ENCODE peak calls at places on chromosomes 4 and X, in eight cellular contexts. One of them, this sample, is unnamed.

GRCh38 chrX:44343412-44343942 is at the start of gene EFHC2:
- ATAC-seq in left lung: peak
- ATAC-seq in stimulated activated naive CD8-positive, alpha-beta T cell treated with anti-CD3 and anti-CD28 coated beads, Interleukin-15, Interleukin-2, amounts not matched to agents 100 U/mL and 50 U/mL, for 24 hours: peak
- ATAC-seq in left cardiac atrium: peak
- ATAC-seq in pancreas: peak
- ATAC-seq in activated naive CD8-positive, alpha-beta T cell treated with anti-CD3 and anti-CD28 coated beads, Interleukin-2, amount 10 ng/mL, durations not matched to agents 7 days and 5 days: peak
- ATAC-seq in activated T-cell treated with anti-CD3 and anti-CD28 coated beads, Interleukin-2, amount 50 U/mL, for 72 hours: peak
- ATAC-seq in upper lobe of left lung: peak
- ATAC-seq in this sample: peak

GRCh38 chr4:3469386-3470243 is 6.5 kb downstream of the DOK7 start:
- ATAC-seq in left lung: no peak
- ATAC-seq in stimulated activated naive CD8-positive, alpha-beta T cell treated with anti-CD3 and anti-CD28 coated beads, Interleukin-15, Interleukin-2, amounts not matched to agents 100 U/mL and 50 U/mL, for 24 hours: no peak
- ATAC-seq in left cardiac atrium: peak
- ATAC-seq in pancreas: peak
- ATAC-seq in activated naive CD8-positive, alpha-beta T cell treated with anti-CD3 and anti-CD28 coated beads, Interleukin-2, amount 10 ng/mL, durations not matched to agents 7 days and 5 days: no peak
- ATAC-seq in activated T-cell treated with anti-CD3 and anti-CD28 coated beads, Interleukin-2, amount 50 U/mL, for 72 hours: no peak
- ATAC-seq in upper lobe of left lung: no peak
- ATAC-seq in this sample: no peak

GRCh38 chrX:142680038-142680437 is 345.7 kb upstream of the SPANXN4 start:
- ATAC-seq in left lung: no peak
- ATAC-seq in stimulated activated naive CD8-positive, alpha-beta T cell treated with anti-CD3 and anti-CD28 coated beads, Interleukin-15, Interleukin-2, amounts not matched to agents 100 U/mL and 50 U/mL, for 24 hours: no peak
- ATAC-seq in left cardiac atrium: no peak
- ATAC-seq in pancreas: no peak
- ATAC-seq in activated naive CD8-positive, alpha-beta T cell treated with anti-CD3 and anti-CD28 coated beads, Interleukin-2, amount 10 ng/mL, durations not matched to agents 7 days and 5 days: no peak
- ATAC-seq in activated T-cell treated with anti-CD3 and anti-CD28 coated beads, Interleukin-2, amount 50 U/mL, for 72 hours: no peak
- ATAC-seq in upper lobe of left lung: no peak
- ATAC-seq in this sample: no peak

GRCh38 chrX:31334997-31335396 is 263.2 kb upstream of the FTHL17 start:
- ATAC-seq in left lung: no peak
- ATAC-seq in stimulated activated naive CD8-positive, alpha-beta T cell treated with anti-CD3 and anti-CD28 coated beads, Interleukin-15, Interleukin-2, amounts not matched to agents 100 U/mL and 50 U/mL, for 24 hours: no peak
- ATAC-seq in left cardiac atrium: no peak
- ATAC-seq in pancreas: no peak
- ATAC-seq in activated naive CD8-positive, alpha-beta T cell treated with anti-CD3 and anti-CD28 coated beads, Interleukin-2, amount 10 ng/mL, durations not matched to agents 7 days and 5 days: no peak
- ATAC-seq in activated T-cell treated with anti-CD3 and anti-CD28 coated beads, Interleukin-2, amount 50 U/mL, for 72 hours: no peak
- ATAC-seq in upper lobe of left lung: no peak
- ATAC-seq in this sample: no peak

GRCh38 chr4:169203891-169204290 is 66.9 kb downstream of the SH3RF1 start:
- ATAC-seq in left lung: no peak
- ATAC-seq in stimulated activated naive CD8-positive, alpha-beta T cell treated with anti-CD3 and anti-CD28 coated beads, Interleukin-15, Interleukin-2, amounts not matched to agents 100 U/mL and 50 U/mL, for 24 hours: no peak
- ATAC-seq in left cardiac atrium: peak
- ATAC-seq in pancreas: peak
- ATAC-seq in activated naive CD8-positive, alpha-beta T cell treated with anti-CD3 and anti-CD28 coated beads, Interleukin-2, amount 10 ng/mL, durations not matched to agents 7 days and 5 days: no peak
- ATAC-seq in activated T-cell treated with anti-CD3 and anti-CD28 coated beads, Interleukin-2, amount 50 U/mL, for 72 hours: no peak
- ATAC-seq in upper lobe of left lung: no peak
- ATAC-seq in this sample: no peak

GRCh38 chrX:154300815-154301214 is 5.2 kb downstream of the TKTL1 start:
- ATAC-seq in left lung: no peak
- ATAC-seq in stimulated activated naive CD8-positive, alpha-beta T cell treated with anti-CD3 and anti-CD28 coated beads, Interleukin-15, Interleukin-2, amounts not matched to agents 100 U/mL and 50 U/mL, for 24 hours: no peak
- ATAC-seq in left cardiac atrium: no peak
- ATAC-seq in pancreas: no peak
- ATAC-seq in activated naive CD8-positive, alpha-beta T cell treated with anti-CD3 and anti-CD28 coated beads, Interleukin-2, amount 10 ng/mL, durations not matched to agents 7 days and 5 days: no peak
- ATAC-seq in activated T-cell treated with anti-CD3 and anti-CD28 coated beads, Interleukin-2, amount 50 U/mL, for 72 hours: no peak
- ATAC-seq in upper lobe of left lung: no peak
- ATAC-seq in this sample: no peak

GRCh38 chrX:118698516-118699247 is 28.7 kb upstream of the IL13RA1 start:
- ATAC-seq in left lung: peak
- ATAC-seq in stimulated activated naive CD8-positive, alpha-beta T cell treated with anti-CD3 and anti-CD28 coated beads, Interleukin-15, Interleukin-2, amounts not matched to agents 100 U/mL and 50 U/mL, for 24 hours: no peak
- ATAC-seq in left cardiac atrium: peak
- ATAC-seq in pancreas: peak
- ATAC-seq in activated naive CD8-positive, alpha-beta T cell treated with anti-CD3 and anti-CD28 coated beads, Interleukin-2, amount 10 ng/mL, durations not matched to agents 7 days and 5 days: no peak
- ATAC-seq in activated T-cell treated with anti-CD3 and anti-CD28 coated beads, Interleukin-2, amount 50 U/mL, for 72 hours: no peak
- ATAC-seq in upper lobe of left lung: peak
- ATAC-seq in this sample: peak

GRCh38 chrX:13253223-13253622 is 66.6 kb downstream of the ATXN3L start:
- ATAC-seq in left lung: no peak
- ATAC-seq in stimulated activated naive CD8-positive, alpha-beta T cell treated with anti-CD3 and anti-CD28 coated beads, Interleukin-15, Interleukin-2, amounts not matched to agents 100 U/mL and 50 U/mL, for 24 hours: no peak
- ATAC-seq in left cardiac atrium: no peak
- ATAC-seq in pancreas: no peak
- ATAC-seq in activated naive CD8-positive, alpha-beta T cell treated with anti-CD3 and anti-CD28 coated beads, Interleukin-2, amount 10 ng/mL, durations not matched to agents 7 days and 5 days: no peak
- ATAC-seq in activated T-cell treated with anti-CD3 and anti-CD28 coated beads, Interleukin-2, amount 50 U/mL, for 72 hours: no peak
- ATAC-seq in upper lobe of left lung: no peak
- ATAC-seq in this sample: no peak

GRCh38 chrX:108053218-108053617 is 8.4 kb downstream of the VSIG1 start:
- ATAC-seq in left lung: no peak
- ATAC-seq in stimulated activated naive CD8-positive, alpha-beta T cell treated with anti-CD3 and anti-CD28 coated beads, Interleukin-15, Interleukin-2, amounts not matched to agents 100 U/mL and 50 U/mL, for 24 hours: peak
- ATAC-seq in left cardiac atrium: no peak
- ATAC-seq in pancreas: no peak
- ATAC-seq in activated naive CD8-positive, alpha-beta T cell treated with anti-CD3 and anti-CD28 coated beads, Interleukin-2, amount 10 ng/mL, durations not matched to agents 7 days and 5 days: no peak
- ATAC-seq in activated T-cell treated with anti-CD3 and anti-CD28 coated beads, Interleukin-2, amount 50 U/mL, for 72 hours: peak
- ATAC-seq in upper lobe of left lung: no peak
- ATAC-seq in this sample: no peak

GRCh38 chr4:79022529-79022928 is 83.3 kb upstream of the PAQR3 start:
- ATAC-seq in left lung: no peak
- ATAC-seq in stimulated activated naive CD8-positive, alpha-beta T cell treated with anti-CD3 and anti-CD28 coated beads, Interleukin-15, Interleukin-2, amounts not matched to agents 100 U/mL and 50 U/mL, for 24 hours: no peak
- ATAC-seq in left cardiac atrium: no peak
- ATAC-seq in pancreas: no peak
- ATAC-seq in activated naive CD8-positive, alpha-beta T cell treated with anti-CD3 and anti-CD28 coated beads, Interleukin-2, amount 10 ng/mL, durations not matched to agents 7 days and 5 days: no peak
- ATAC-seq in activated T-cell treated with anti-CD3 and anti-CD28 coated beads, Interleukin-2, amount 50 U/mL, for 72 hours: no peak
- ATAC-seq in upper lobe of left lung: no peak
- ATAC-seq in this sample: no peak

GRCh38 chr4:112125416-112125815 is 19.8 kb upstream of the FAM241A start:
- ATAC-seq in left lung: no peak
- ATAC-seq in stimulated activated naive CD8-positive, alpha-beta T cell treated with anti-CD3 and anti-CD28 coated beads, Interleukin-15, Interleukin-2, amounts not matched to agents 100 U/mL and 50 U/mL, for 24 hours: no peak
- ATAC-seq in left cardiac atrium: no peak
- ATAC-seq in pancreas: no peak
- ATAC-seq in activated naive CD8-positive, alpha-beta T cell treated with anti-CD3 and anti-CD28 coated beads, Interleukin-2, amount 10 ng/mL, durations not matched to agents 7 days and 5 days: no peak
- ATAC-seq in activated T-cell treated with anti-CD3 and anti-CD28 coated beads, Interleukin-2, amount 50 U/mL, for 72 hours: no peak
- ATAC-seq in upper lobe of left lung: no peak
- ATAC-seq in this sample: no peak